ENCODE peak calls at places on chromosome 19, in eight cellular contexts. One of them, this sample, is unnamed.

GRCh38 chr19:17052439-17052838 is 22.8 kb downstream of the HAUS8 start:
- DNase-seq in ovary: no peak
- DNase-seq in fibroblast of pulmonary artery: peak; percentile 74
- DNase-seq in OCI-LY7: peak; percentile 44
- DNase-seq in BJ: no peak
- DNase-seq in cardiac muscle cell: peak; percentile 60
- DNase-seq in WTC11: peak; percentile 68
- DNase-seq in right atrium auricular region: no peak
- DNase-seq in this sample: no peak

GRCh38 chr19:45345506-45345860 is 4.9 kb downstream of the KLC3 start:
- DNase-seq in ovary: no peak
- DNase-seq in fibroblast of pulmonary artery: no peak
- DNase-seq in OCI-LY7: no peak
- DNase-seq in BJ: no peak
- DNase-seq in cardiac muscle cell: no peak
- DNase-seq in WTC11: no peak
- DNase-seq in right atrium auricular region: no peak
- DNase-seq in this sample: no peak

GRCh38 chr19:16001481-16002312 is 52.9 kb downstream of the OR10H4 start:
- DNase-seq in ovary: no peak
- DNase-seq in fibroblast of pulmonary artery: peak; percentile 77
- DNase-seq in OCI-LY7: peak; percentile 8
- DNase-seq in BJ: no peak
- DNase-seq in cardiac muscle cell: no peak
- DNase-seq in WTC11: no peak
- DNase-seq in right atrium auricular region: peak; percentile 58
- DNase-seq in this sample: no peak

GRCh38 chr19:52603558-52604207 is 33.6 kb downstream of the ZNF701 start:
- DNase-seq in ovary: no peak
- DNase-seq in fibroblast of pulmonary artery: peak; percentile 59
- DNase-seq in OCI-LY7: no peak
- DNase-seq in BJ: no peak
- DNase-seq in cardiac muscle cell: no peak
- DNase-seq in WTC11: no peak
- DNase-seq in right atrium auricular region: no peak
- DNase-seq in this sample: no peak

GRCh38 chr19:32168606-32169005 is 176.8 kb upstream of the ZNF507 start:
- DNase-seq in ovary: no peak
- DNase-seq in fibroblast of pulmonary artery: no peak
- DNase-seq in OCI-LY7: no peak
- DNase-seq in BJ: no peak
- DNase-seq in cardiac muscle cell: no peak
- DNase-seq in WTC11: no peak
- DNase-seq in right atrium auricular region: peak; percentile 26
- DNase-seq in this sample: no peak

GRCh38 chr19:13028027-13028426 is 32.8 kb downstream of the NFIX start:
- DNase-seq in ovary: no peak
- DNase-seq in fibroblast of pulmonary artery: no peak
- DNase-seq in OCI-LY7: no peak
- DNase-seq in BJ: no peak
- DNase-seq in cardiac muscle cell: no peak
- DNase-seq in WTC11: no peak
- DNase-seq in right atrium auricular region: no peak
- DNase-seq in this sample: no peak

GRCh38 chr19:18421371-18421959 is 2.3 kb downstream of the SSBP4 start:
- DNase-seq in ovary: no peak
- DNase-seq in fibroblast of pulmonary artery: no peak
- DNase-seq in OCI-LY7: no peak
- DNase-seq in BJ: no peak
- DNase-seq in cardiac muscle cell: no peak
- DNase-seq in WTC11: no peak
- DNase-seq in right atrium auricular region: no peak
- DNase-seq in this sample: no peak

GRCh38 chr19:18895038-18895827 is 725 bp downstream of the CERS1 start:
- DNase-seq in ovary: no peak
- DNase-seq in fibroblast of pulmonary artery: peak; percentile 34
- DNase-seq in OCI-LY7: peak; percentile 34
- DNase-seq in BJ: no peak
- DNase-seq in cardiac muscle cell: peak; percentile 91
- DNase-seq in WTC11: peak; percentile 78
- DNase-seq in right atrium auricular region: no peak
- DNase-seq in this sample: no peak

GRCh38 chr19:44792286-44792685 is 14.6 kb downstream of the CBLC start:
- DNase-seq in ovary: no peak
- DNase-seq in fibroblast of pulmonary artery: no peak
- DNase-seq in OCI-LY7: peak; percentile 74
- DNase-seq in BJ: no peak
- DNase-seq in cardiac muscle cell: no peak
- DNase-seq in WTC11: no peak
- DNase-seq in right atrium auricular region: no peak
- DNase-seq in this sample: no peak

GRCh38 chr19:19418548-19419260 is 13.2 kb downstream of the GATAD2A start:
- DNase-seq in ovary: no peak
- DNase-seq in fibroblast of pulmonary artery: no peak
- DNase-seq in OCI-LY7: no peak
- DNase-seq in BJ: no peak
- DNase-seq in cardiac muscle cell: no peak
- DNase-seq in WTC11: no peak
- DNase-seq in right atrium auricular region: no peak
- DNase-seq in this sample: no peak

GRCh38 chr19:14661372-14661924 is 13.2 kb downstream of the ADGRE3 start:
- DNase-seq in ovary: no peak
- DNase-seq in fibroblast of pulmonary artery: no peak
- DNase-seq in OCI-LY7: no peak
- DNase-seq in BJ: no peak
- DNase-seq in cardiac muscle cell: no peak
- DNase-seq in WTC11: no peak
- DNase-seq in right atrium auricular region: no peak
- DNase-seq in this sample: no peak

GRCh38 chr19:10603873-10604459 is 16.9 kb upstream of the AP1M2 start:
- DNase-seq in ovary: no peak
- DNase-seq in fibroblast of pulmonary artery: peak; percentile 21
- DNase-seq in OCI-LY7: peak; percentile 56
- DNase-seq in BJ: no peak
- DNase-seq in cardiac muscle cell: no peak
- DNase-seq in WTC11: no peak
- DNase-seq in right atrium auricular region: peak; percentile 65
- DNase-seq in this sample: no peak

GRCh38 chr19:32658527-32658926 is 16.5 kb downstream of the ANKRD27 start:
- DNase-seq in ovary: no peak
- DNase-seq in fibroblast of pulmonary artery: no peak
- DNase-seq in OCI-LY7: no peak
- DNase-seq in BJ: no peak
- DNase-seq in cardiac muscle cell: no peak
- DNase-seq in WTC11: no peak
- DNase-seq in right atrium auricular region: no peak
- DNase-seq in this sample: no peak

GRCh38 chr19:13748169-13748884 is 16.0 kb upstream of the MRI1 start:
- DNase-seq in ovary: peak; percentile 26
- DNase-seq in fibroblast of pulmonary artery: peak; percentile 56
- DNase-seq in OCI-LY7: peak; percentile 21
- DNase-seq in BJ: no peak
- DNase-seq in cardiac muscle cell: peak; percentile 1
- DNase-seq in WTC11: no peak
- DNase-seq in right atrium auricular region: peak; percentile 63
- DNase-seq in this sample: no peak

GRCh38 chr19:19460761-19461265 is 54.5 kb downstream of the TSSK6 start:
- DNase-seq in ovary: peak; percentile 31
- DNase-seq in fibroblast of pulmonary artery: peak; percentile 27
- DNase-seq in OCI-LY7: peak; percentile 31
- DNase-seq in BJ: no peak
- DNase-seq in cardiac muscle cell: peak; percentile 57
- DNase-seq in WTC11: peak; percentile 49
- DNase-seq in right atrium auricular region: peak; percentile 86
- DNase-seq in this sample: no peak

GRCh38 chr19:13056052-13056660 is 46.5 kb downstream of the LYL1 start:
- DNase-seq in ovary: peak; percentile 68
- DNase-seq in fibroblast of pulmonary artery: peak; percentile 78
- DNase-seq in OCI-LY7: no peak
- DNase-seq in BJ: no peak
- DNase-seq in cardiac muscle cell: no peak
- DNase-seq in WTC11: peak; percentile 62
- DNase-seq in right atrium auricular region: no peak
- DNase-seq in this sample: peak; percentile 76

GRCh38 chr19:10433131-10433536 is 12.8 kb downstream of the PDE4A start:
- DNase-seq in ovary: no peak
- DNase-seq in fibroblast of pulmonary artery: no peak
- DNase-seq in OCI-LY7: no peak
- DNase-seq in BJ: no peak
- DNase-seq in cardiac muscle cell: no peak
- DNase-seq in WTC11: no peak
- DNase-seq in right atrium auricular region: no peak
- DNase-seq in this sample: no peak

GRCh38 chr19:10981496-10981895 is 20.7 kb downstream of the SMARCA4 start:
- DNase-seq in ovary: no peak
- DNase-seq in fibroblast of pulmonary artery: no peak
- DNase-seq in OCI-LY7: no peak
- DNase-seq in BJ: no peak
- DNase-seq in cardiac muscle cell: no peak
- DNase-seq in WTC11: no peak
- DNase-seq in right atrium auricular region: no peak
- DNase-seq in this sample: no peak

GRCh38 chr19:39390460-39390758 is 497 bp downstream of the PAF1 start:
- DNase-seq in ovary: no peak
- DNase-seq in fibroblast of pulmonary artery: no peak
- DNase-seq in OCI-LY7: no peak
- DNase-seq in BJ: no peak
- DNase-seq in cardiac muscle cell: no peak
- DNase-seq in WTC11: no peak
- DNase-seq in right atrium auricular region: no peak
- DNase-seq in this sample: no peak

GRCh38 chr19:11480927-11481776 is at the start of gene ELAVL3:
- DNase-seq in ovary: no peak
- DNase-seq in fibroblast of pulmonary artery: no peak
- DNase-seq in OCI-LY7: no peak
- DNase-seq in BJ: no peak
- DNase-seq in cardiac muscle cell: no peak
- DNase-seq in WTC11: peak; percentile 69
- DNase-seq in right atrium auricular region: no peak
- DNase-seq in this sample: no peak

GRCh38 chr19:47176071-47176626 is 45.5 kb downstream of the SAE1 start:
- DNase-seq in ovary: no peak
- DNase-seq in fibroblast of pulmonary artery: peak; percentile 84
- DNase-seq in OCI-LY7: no peak
- DNase-seq in BJ: no peak
- DNase-seq in cardiac muscle cell: no peak
- DNase-seq in WTC11: no peak
- DNase-seq in right atrium auricular region: no peak
- DNase-seq in this sample: no peak

DNA sequence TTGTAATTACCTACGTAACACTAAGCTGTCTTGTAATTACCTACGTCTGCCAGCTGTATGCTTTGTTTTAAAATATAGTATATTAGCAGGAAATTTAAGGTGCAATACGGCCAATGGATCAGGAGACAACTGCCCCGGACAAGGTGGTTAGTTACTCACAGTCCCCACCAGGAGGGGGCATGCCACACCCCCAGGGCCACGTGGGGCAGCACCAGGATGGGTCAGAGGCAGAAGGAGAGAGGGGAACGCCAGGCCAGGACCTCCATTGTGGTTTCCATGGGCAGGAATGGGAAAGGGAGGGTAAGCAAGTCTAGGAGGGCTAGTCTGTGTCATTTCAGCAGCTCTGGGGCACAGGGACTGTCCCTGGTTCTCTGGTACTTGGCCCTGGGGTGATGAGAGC is 140.1 kb downstream of the URI1 start:
- DNase-seq in ovary: no peak
- DNase-seq in fibroblast of pulmonary artery: no peak
- DNase-seq in OCI-LY7: no peak
- DNase-seq in BJ: no peak
- DNase-seq in cardiac muscle cell: no peak
- DNase-seq in WTC11: no peak
- DNase-seq in right atrium auricular region: no peak
- DNase-seq in this sample: no peak
- TF ChIP-seq CTCF in ovary: no peak
- TF ChIP-seq CTCF in fibroblast of pulmonary artery: no peak
- TF ChIP-seq CTCF in OCI-LY7: no peak
- TF ChIP-seq CTCF in BJ: no peak
- TF ChIP-seq CTCF in cardiac muscle cell: no peak
- TF ChIP-seq CTCF in WTC11: no peak
- TF ChIP-seq CTCF in right atrium auricular region: no peak
- TF ChIP-seq CTCF in this sample: no peak

DNA sequence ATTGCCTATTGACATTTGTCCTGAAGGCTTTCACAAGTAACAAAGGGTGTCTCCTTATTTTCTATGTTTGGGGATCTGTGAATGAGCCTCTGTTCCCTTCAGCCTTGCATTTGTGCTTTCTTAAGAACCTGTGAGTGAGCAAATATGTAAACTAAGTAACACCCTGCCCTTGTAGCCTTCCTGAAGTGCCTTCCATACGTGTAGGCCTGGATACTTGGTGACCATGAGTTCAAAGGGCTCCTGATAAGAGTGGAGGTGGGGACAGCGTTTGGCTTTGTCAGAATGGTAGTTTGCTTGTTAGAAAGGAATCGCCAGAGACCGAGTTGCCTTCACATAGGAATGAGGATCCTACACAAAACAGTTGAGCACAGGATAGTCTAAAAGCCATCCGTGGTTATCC is 14.5 kb upstream of the CCDC97 start:
- DNase-seq in ovary: no peak
- DNase-seq in fibroblast of pulmonary artery: no peak
- DNase-seq in OCI-LY7: no peak
- DNase-seq in BJ: no peak
- DNase-seq in cardiac muscle cell: peak; percentile 28
- DNase-seq in WTC11: no peak
- DNase-seq in right atrium auricular region: no peak
- DNase-seq in this sample: no peak
- TF ChIP-seq CTCF in ovary: no peak
- TF ChIP-seq CTCF in fibroblast of pulmonary artery: no peak
- TF ChIP-seq CTCF in OCI-LY7: no peak
- TF ChIP-seq CTCF in BJ: no peak
- TF ChIP-seq CTCF in cardiac muscle cell: no peak
- TF ChIP-seq CTCF in WTC11: no peak
- TF ChIP-seq CTCF in right atrium auricular region: no peak
- TF ChIP-seq CTCF in this sample: no peak

GRCh38 chr19:56567274-56568120 is at the start of gene ZNF470:
- DNase-seq in ovary: peak; percentile 92
- DNase-seq in fibroblast of pulmonary artery: peak; percentile 93
- DNase-seq in OCI-LY7: peak; percentile 80
- DNase-seq in BJ: peak; percentile 46
- DNase-seq in cardiac muscle cell: peak; percentile 95
- DNase-seq in WTC11: peak; percentile 93
- DNase-seq in right atrium auricular region: peak; percentile 95
- DNase-seq in this sample: peak; percentile 89

GRCh38 chr19:56562766-56563165 is 4.5 kb upstream of the ZNF470 start:
- DNase-seq in ovary: no peak
- DNase-seq in fibroblast of pulmonary artery: no peak
- DNase-seq in OCI-LY7: no peak
- DNase-seq in BJ: no peak
- DNase-seq in cardiac muscle cell: no peak
- DNase-seq in WTC11: no peak
- DNase-seq in right atrium auricular region: no peak
- DNase-seq in this sample: no peak

GRCh38 chr19:56566904-56567273 is 379 bp upstream of the ZNF470 start:
- DNase-seq in ovary: peak; percentile 35
- DNase-seq in fibroblast of pulmonary artery: no peak
- DNase-seq in OCI-LY7: no peak
- DNase-seq in BJ: no peak
- DNase-seq in cardiac muscle cell: no peak
- DNase-seq in WTC11: peak; percentile 44
- DNase-seq in right atrium auricular region: peak; percentile 57
- DNase-seq in this sample: no peak
- TF ChIP-seq CTCF in ovary: no peak
- TF ChIP-seq CTCF in fibroblast of pulmonary artery: no peak
- TF ChIP-seq CTCF in OCI-LY7: no peak
- TF ChIP-seq CTCF in BJ: no peak
- TF ChIP-seq CTCF in cardiac muscle cell: no peak
- TF ChIP-seq CTCF in WTC11: no peak
- TF ChIP-seq CTCF in right atrium auricular region: no peak
- TF ChIP-seq CTCF in this sample: no peak

GRCh38 chr19:449916-450315 is 10.9 kb downstream of the SHC2 start:
- DNase-seq in ovary: no peak
- DNase-seq in fibroblast of pulmonary artery: no peak
- DNase-seq in OCI-LY7: no peak
- DNase-seq in BJ: no peak
- DNase-seq in cardiac muscle cell: no peak
- DNase-seq in WTC11: no peak
- DNase-seq in right atrium auricular region: no peak
- DNase-seq in this sample: no peak
- TF ChIP-seq CTCF in ovary: no peak
- TF ChIP-seq CTCF in fibroblast of pulmonary artery: no peak
- TF ChIP-seq CTCF in OCI-LY7: no peak
- TF ChIP-seq CTCF in BJ: no peak
- TF ChIP-seq CTCF in cardiac muscle cell: no peak
- TF ChIP-seq CTCF in WTC11: no peak
- TF ChIP-seq CTCF in right atrium auricular region: no peak
- TF ChIP-seq CTCF in this sample: no peak